ENCODE peak calls at places on chromosome 6, in four cellular contexts. One of them, this sample, is unnamed.

GRCh38 chr6:127516676-127517273 is 2.4 kb downstream of the MTCL3 start:
- DNase-seq in IMR-90: peak
- DNase-seq in HEK293T: peak
- DNase-seq in activated T-helper 1 cell treated with Interleukin-2 at 50 U/mL for 16 hours: no peak
- DNase-seq in this sample: peak

GRCh38 chr6:54072708-54073313 is 38.4 kb upstream of the MLIP start:
- DNase-seq in activated T-helper 1 cell treated with Interleukin-2 at 50 U/mL for 16 hours: no peak
- DNase-seq in HEK293T: no peak
- DNase-seq in IMR-90: no peak
- DNase-seq in this sample: no peak

GRCh38 chr6:53382421-53382820 is 33.7 kb upstream of the ELOVL5 start:
- DNase-seq in IMR-90: no peak
- DNase-seq in HEK293T: no peak
- DNase-seq in activated T-helper 1 cell treated with Interleukin-2 at 50 U/mL for 16 hours: no peak
- DNase-seq in this sample: no peak

GRCh38 chr6:32118782-32119628 is 9.0 kb downstream of the ATF6B start:
- DNase-seq in HEK293T: peak
- DNase-seq in IMR-90: peak
- DNase-seq in activated T-helper 1 cell treated with Interleukin-2 at 50 U/mL for 16 hours: peak
- DNase-seq in this sample: peak

GRCh38 chr6:42441661-42442081 is 10.1 kb downstream of the TRERF1 start:
- DNase-seq in HEK293T: no peak
- DNase-seq in activated T-helper 1 cell treated with Interleukin-2 at 50 U/mL for 16 hours: no peak
- DNase-seq in IMR-90: peak
- DNase-seq in this sample: peak

GRCh38 chr6:21587182-21587924 is 6.2 kb upstream of the SOX4 start:
- DNase-seq in activated T-helper 1 cell treated with Interleukin-2 at 50 U/mL for 16 hours: no peak
- DNase-seq in HEK293T: peak
- DNase-seq in IMR-90: peak
- DNase-seq in this sample: peak

GRCh38 chr6:130693944-130694343 is 133.3 kb upstream of the SMLR1 start:
- DNase-seq in IMR-90: no peak
- DNase-seq in HEK293T: no peak
- DNase-seq in activated T-helper 1 cell treated with Interleukin-2 at 50 U/mL for 16 hours: no peak
- DNase-seq in this sample: no peak

GRCh38 chr6:135181333-135182119 is 418 bp downstream of the MYB start:
- DNase-seq in IMR-90: no peak
- DNase-seq in activated T-helper 1 cell treated with Interleukin-2 at 50 U/mL for 16 hours: no peak
- DNase-seq in HEK293T: peak
- DNase-seq in this sample: no peak

GRCh38 chr6:80425089-80425823 is 318.8 kb downstream of the BCKDHB start:
- DNase-seq in HEK293T: no peak
- DNase-seq in IMR-90: peak
- DNase-seq in activated T-helper 1 cell treated with Interleukin-2 at 50 U/mL for 16 hours: no peak
- DNase-seq in this sample: no peak

GRCh38 chr6:12467706-12468670 is 177.8 kb downstream of the EDN1 start:
- DNase-seq in activated T-helper 1 cell treated with Interleukin-2 at 50 U/mL for 16 hours: no peak
- DNase-seq in HEK293T: no peak
- DNase-seq in IMR-90: peak
- DNase-seq in this sample: no peak

GRCh38 chr6:42547407-42548329 is 16.2 kb upstream of the UBR2 start:
- DNase-seq in IMR-90: peak
- DNase-seq in activated T-helper 1 cell treated with Interleukin-2 at 50 U/mL for 16 hours: peak
- DNase-seq in HEK293T: peak
- DNase-seq in this sample: peak

GRCh38 chr6:78607188-78607587 is 260.2 kb upstream of the IRAK1BP1 start:
- DNase-seq in activated T-helper 1 cell treated with Interleukin-2 at 50 U/mL for 16 hours: no peak
- DNase-seq in HEK293T: no peak
- DNase-seq in IMR-90: peak
- DNase-seq in this sample: no peak

GRCh38 chr6:158231551-158232444 is 63.6 kb downstream of the GTF2H5 start:
- DNase-seq in HEK293T: peak
- DNase-seq in IMR-90: peak
- DNase-seq in activated T-helper 1 cell treated with Interleukin-2 at 50 U/mL for 16 hours: peak
- DNase-seq in this sample: peak

GRCh38 chr6:103122766-103123601 is 1729.5 kb downstream of the GRIK2 start:
- DNase-seq in HEK293T: peak
- DNase-seq in activated T-helper 1 cell treated with Interleukin-2 at 50 U/mL for 16 hours: no peak
- DNase-seq in IMR-90: peak
- DNase-seq in this sample: peak

GRCh38 chr6:9138856-9139426 is 703.6 kb upstream of the SLC35B3 start:
- DNase-seq in HEK293T: no peak
- DNase-seq in IMR-90: peak
- DNase-seq in activated T-helper 1 cell treated with Interleukin-2 at 50 U/mL for 16 hours: no peak
- DNase-seq in this sample: no peak

GRCh38 chr6:14635933-14636599 is 518.5 kb downstream of the CD83 start:
- DNase-seq in activated T-helper 1 cell treated with Interleukin-2 at 50 U/mL for 16 hours: no peak
- DNase-seq in HEK293T: no peak
- DNase-seq in IMR-90: no peak
- DNase-seq in this sample: no peak

GRCh38 chr6:52361945-52362442 is at the start of gene PAQR8:
- DNase-seq in activated T-helper 1 cell treated with Interleukin-2 at 50 U/mL for 16 hours: peak
- DNase-seq in IMR-90: peak
- DNase-seq in HEK293T: peak
- DNase-seq in this sample: peak

GRCh38 chr6:28658475-28659249 is 133.0 kb downstream of the GPX5 start:
- DNase-seq in activated T-helper 1 cell treated with Interleukin-2 at 50 U/mL for 16 hours: no peak
- DNase-seq in IMR-90: peak
- DNase-seq in HEK293T: no peak
- DNase-seq in this sample: no peak

GRCh38 chr6:124400600-124400999 is 561.6 kb upstream of the RNF217 start:
- DNase-seq in activated T-helper 1 cell treated with Interleukin-2 at 50 U/mL for 16 hours: no peak
- DNase-seq in HEK293T: no peak
- DNase-seq in IMR-90: no peak
- DNase-seq in this sample: no peak

GRCh38 chr6:827431-827830 is 134.5 kb upstream of the EXOC2 start:
- DNase-seq in IMR-90: no peak
- DNase-seq in activated T-helper 1 cell treated with Interleukin-2 at 50 U/mL for 16 hours: no peak
- DNase-seq in HEK293T: no peak
- DNase-seq in this sample: no peak

GRCh38 chr6:39204646-39205244 is 24.5 kb downstream of the KCNK5 start:
- DNase-seq in IMR-90: no peak
- DNase-seq in HEK293T: no peak
- DNase-seq in activated T-helper 1 cell treated with Interleukin-2 at 50 U/mL for 16 hours: no peak
- DNase-seq in this sample: peak

GRCh38 chr6:113693866-113694265 is 163.3 kb upstream of the MARCKS start:
- DNase-seq in HEK293T: no peak
- DNase-seq in activated T-helper 1 cell treated with Interleukin-2 at 50 U/mL for 16 hours: no peak
- DNase-seq in IMR-90: no peak
- DNase-seq in this sample: no peak

GRCh38 chr6:128712898-128713297 is 170.0 kb upstream of the LAMA2 start:
- DNase-seq in IMR-90: no peak
- DNase-seq in activated T-helper 1 cell treated with Interleukin-2 at 50 U/mL for 16 hours: no peak
- DNase-seq in HEK293T: no peak
- DNase-seq in this sample: no peak

GRCh38 chr6:9647043-9647520 is 767.8 kb downstream of the TFAP2A start:
- DNase-seq in HEK293T: no peak
- DNase-seq in activated T-helper 1 cell treated with Interleukin-2 at 50 U/mL for 16 hours: no peak
- DNase-seq in IMR-90: peak
- DNase-seq in this sample: no peak

GRCh38 chr6:30922447-30922852 is 8.4 kb downstream of the VARS2 start:
- DNase-seq in HEK293T: no peak
- DNase-seq in activated T-helper 1 cell treated with Interleukin-2 at 50 U/mL for 16 hours: no peak
- DNase-seq in IMR-90: no peak
- DNase-seq in this sample: no peak

GRCh38 chr6:53765270-53765669 is 29.5 kb upstream of the LRRC1 start:
- DNase-seq in activated T-helper 1 cell treated with Interleukin-2 at 50 U/mL for 16 hours: no peak
- DNase-seq in HEK293T: no peak
- DNase-seq in IMR-90: peak
- DNase-seq in this sample: no peak

GRCh38 chr6:102402635-102403329 is 1009.3 kb downstream of the GRIK2 start:
- DNase-seq in HEK293T: no peak
- DNase-seq in IMR-90: no peak
- DNase-seq in activated T-helper 1 cell treated with Interleukin-2 at 50 U/mL for 16 hours: no peak
- DNase-seq in this sample: no peak

GRCh38 chr6:150543178-150543577 is 56.5 kb upstream of the PLEKHG1 start:
- DNase-seq in HEK293T: no peak
- DNase-seq in IMR-90: no peak
- DNase-seq in activated T-helper 1 cell treated with Interleukin-2 at 50 U/mL for 16 hours: no peak
- DNase-seq in this sample: no peak

GRCh38 chr6:41332241-41332640 is 3.2 kb upstream of the NCR2 start:
- DNase-seq in IMR-90: no peak
- DNase-seq in HEK293T: no peak
- DNase-seq in activated T-helper 1 cell treated with Interleukin-2 at 50 U/mL for 16 hours: no peak
- DNase-seq in this sample: no peak

GRCh38 chr6:112203577-112204349 is 50.6 kb downstream of the LAMA4 start:
- DNase-seq in activated T-helper 1 cell treated with Interleukin-2 at 50 U/mL for 16 hours: no peak
- DNase-seq in IMR-90: peak
- DNase-seq in HEK293T: no peak
- DNase-seq in this sample: no peak

GRCh38 chr6:1227935-1228753 is 83.8 kb upstream of the FOXQ1 start:
- DNase-seq in HEK293T: no peak
- DNase-seq in IMR-90: no peak
- DNase-seq in activated T-helper 1 cell treated with Interleukin-2 at 50 U/mL for 16 hours: no peak
- DNase-seq in this sample: no peak

GRCh38 chr6:132322398-132322797 is 78.9 kb downstream of the MOXD1 start:
- DNase-seq in HEK293T: no peak
- DNase-seq in activated T-helper 1 cell treated with Interleukin-2 at 50 U/mL for 16 hours: no peak
- DNase-seq in IMR-90: peak
- DNase-seq in this sample: no peak

GRCh38 chr6:151285121-151285520 is 45.4 kb downstream of the AKAP12 start:
- DNase-seq in IMR-90: peak
- DNase-seq in activated T-helper 1 cell treated with Interleukin-2 at 50 U/mL for 16 hours: no peak
- DNase-seq in HEK293T: no peak
- DNase-seq in this sample: no peak

GRCh38 chr6:5036309-5036708 is 32.5 kb upstream of the RPP40 start:
- DNase-seq in IMR-90: peak
- DNase-seq in HEK293T: no peak
- DNase-seq in activated T-helper 1 cell treated with Interleukin-2 at 50 U/mL for 16 hours: no peak
- DNase-seq in this sample: peak

GRCh38 chr6:17885079-17885478 is 102.4 kb downstream of the KIF13A start:
- DNase-seq in HEK293T: no peak
- DNase-seq in IMR-90: peak
- DNase-seq in activated T-helper 1 cell treated with Interleukin-2 at 50 U/mL for 16 hours: no peak
- DNase-seq in this sample: no peak

GRCh38 chr6:23656257-23656731 is 469.7 kb upstream of the NRSN1 start:
- DNase-seq in IMR-90: no peak
- DNase-seq in HEK293T: no peak
- DNase-seq in activated T-helper 1 cell treated with Interleukin-2 at 50 U/mL for 16 hours: no peak
- DNase-seq in this sample: no peak

GRCh38 chr6:53398541-53399344 is 50.0 kb upstream of the ELOVL5 start:
- DNase-seq in activated T-helper 1 cell treated with Interleukin-2 at 50 U/mL for 16 hours: no peak
- DNase-seq in HEK293T: no peak
- DNase-seq in IMR-90: peak
- DNase-seq in this sample: no peak

GRCh38 chr6:33761922-33762629 is 15.4 kb upstream of the IP6K3 start:
- DNase-seq in IMR-90: peak
- DNase-seq in activated T-helper 1 cell treated with Interleukin-2 at 50 U/mL for 16 hours: no peak
- DNase-seq in HEK293T: peak
- DNase-seq in this sample: peak